ENCODE peak calls at places on chromosomes 16 and 17, in six cellular contexts. One of them, this sample, is unnamed.

GRCh38 chr17:44097110-44097810 is 26.2 kb downstream of the HDAC5 start:
- DNase-seq in activated T-cell treated with anti-CD3 and anti-CD28 coated beads for 1 hour: no peak
- DNase-seq in activated CD4-positive, alpha-beta T cell treated with anti-CD3 and anti-CD28 coated beads, Interleukin-2, amount 10 ng/mL, durations not matched to agents 7 days and 5 days: no peak
- DNase-seq in AG08396: peak; percentile 55
- DNase-seq in fibroblast of villous mesenchyme: peak; percentile 85
- DNase-seq in tibial nerve: no peak
- DNase-seq in this sample: peak; percentile 78

GRCh38 chr16:67879462-67879861 is 5.2 kb upstream of the NRN1L start:
- DNase-seq in fibroblast of villous mesenchyme: no peak
- DNase-seq in tibial nerve: no peak
- DNase-seq in AG08396: no peak
- DNase-seq in activated CD4-positive, alpha-beta T cell treated with anti-CD3 and anti-CD28 coated beads, Interleukin-2, amount 10 ng/mL, durations not matched to agents 7 days and 5 days: no peak
- DNase-seq in activated T-cell treated with anti-CD3 and anti-CD28 coated beads for 1 hour: no peak
- DNase-seq in this sample: no peak

GRCh38 chr16:11255737-11256656 is at the start of gene SOCS1:
- DNase-seq in fibroblast of villous mesenchyme: peak; percentile 91
- DNase-seq in tibial nerve: peak; percentile 78
- DNase-seq in activated T-cell treated with anti-CD3 and anti-CD28 coated beads for 1 hour: peak; percentile 85
- DNase-seq in AG08396: peak; percentile 97
- DNase-seq in activated CD4-positive, alpha-beta T cell treated with anti-CD3 and anti-CD28 coated beads, Interleukin-2, amount 10 ng/mL, durations not matched to agents 7 days and 5 days: peak; percentile 87
- DNase-seq in this sample: peak; percentile 90

GRCh38 chr16:2271848-2272461 is 4.0 kb upstream of the RNPS1 start:
- DNase-seq in fibroblast of villous mesenchyme: no peak
- DNase-seq in AG08396: no peak
- DNase-seq in activated CD4-positive, alpha-beta T cell treated with anti-CD3 and anti-CD28 coated beads, Interleukin-2, amount 10 ng/mL, durations not matched to agents 7 days and 5 days: no peak
- DNase-seq in activated T-cell treated with anti-CD3 and anti-CD28 coated beads for 1 hour: no peak
- DNase-seq in tibial nerve: no peak
- DNase-seq in this sample: no peak

GRCh38 chr16:64304376-64304775 is 817.5 kb downstream of the CDH11 start:
- DNase-seq in fibroblast of villous mesenchyme: no peak
- DNase-seq in AG08396: no peak
- DNase-seq in tibial nerve: no peak
- DNase-seq in activated CD4-positive, alpha-beta T cell treated with anti-CD3 and anti-CD28 coated beads, Interleukin-2, amount 10 ng/mL, durations not matched to agents 7 days and 5 days: no peak
- DNase-seq in activated T-cell treated with anti-CD3 and anti-CD28 coated beads for 1 hour: no peak
- DNase-seq in this sample: no peak

GRCh38 chr17:50954641-50955121 is 88.5 kb upstream of the TOB1 start:
- DNase-seq in activated T-cell treated with anti-CD3 and anti-CD28 coated beads for 1 hour: no peak
- DNase-seq in fibroblast of villous mesenchyme: no peak
- DNase-seq in tibial nerve: no peak
- DNase-seq in activated CD4-positive, alpha-beta T cell treated with anti-CD3 and anti-CD28 coated beads, Interleukin-2, amount 10 ng/mL, durations not matched to agents 7 days and 5 days: no peak
- DNase-seq in AG08396: no peak
- DNase-seq in this sample: no peak

GRCh38 chr17:1222321-1222720 is 42.5 kb upstream of the ABR start:
- DNase-seq in fibroblast of villous mesenchyme: no peak
- DNase-seq in activated T-cell treated with anti-CD3 and anti-CD28 coated beads for 1 hour: no peak
- DNase-seq in AG08396: no peak
- DNase-seq in activated CD4-positive, alpha-beta T cell treated with anti-CD3 and anti-CD28 coated beads, Interleukin-2, amount 10 ng/mL, durations not matched to agents 7 days and 5 days: no peak
- DNase-seq in tibial nerve: no peak
- DNase-seq in this sample: no peak

GRCh38 chr16:67884684-67885083 is at the start of gene NRN1L:
- DNase-seq in activated CD4-positive, alpha-beta T cell treated with anti-CD3 and anti-CD28 coated beads, Interleukin-2, amount 10 ng/mL, durations not matched to agents 7 days and 5 days: no peak
- DNase-seq in AG08396: peak; percentile 98
- DNase-seq in activated T-cell treated with anti-CD3 and anti-CD28 coated beads for 1 hour: no peak
- DNase-seq in fibroblast of villous mesenchyme: peak; percentile 90
- DNase-seq in tibial nerve: peak; percentile 89
- DNase-seq in this sample: peak; percentile 95

GRCh38 chr17:6084226-6085161 is 14.3 kb downstream of the WSCD1 start:
- DNase-seq in activated T-cell treated with anti-CD3 and anti-CD28 coated beads for 1 hour: no peak
- DNase-seq in fibroblast of villous mesenchyme: no peak
- DNase-seq in activated CD4-positive, alpha-beta T cell treated with anti-CD3 and anti-CD28 coated beads, Interleukin-2, amount 10 ng/mL, durations not matched to agents 7 days and 5 days: no peak
- DNase-seq in AG08396: no peak
- DNase-seq in tibial nerve: no peak
- DNase-seq in this sample: no peak

GRCh38 chr16:13907431-13907830 is 12.5 kb upstream of the ERCC4 start:
- DNase-seq in AG08396: no peak
- DNase-seq in activated T-cell treated with anti-CD3 and anti-CD28 coated beads for 1 hour: no peak
- DNase-seq in tibial nerve: no peak
- DNase-seq in activated CD4-positive, alpha-beta T cell treated with anti-CD3 and anti-CD28 coated beads, Interleukin-2, amount 10 ng/mL, durations not matched to agents 7 days and 5 days: no peak
- DNase-seq in fibroblast of villous mesenchyme: no peak
- DNase-seq in this sample: no peak

GRCh38 chr16:1979271-1980025 is 1.8 kb downstream of the NOXO1 start:
- DNase-seq in activated T-cell treated with anti-CD3 and anti-CD28 coated beads for 1 hour: no peak
- DNase-seq in activated CD4-positive, alpha-beta T cell treated with anti-CD3 and anti-CD28 coated beads, Interleukin-2, amount 10 ng/mL, durations not matched to agents 7 days and 5 days: no peak
- DNase-seq in fibroblast of villous mesenchyme: no peak
- DNase-seq in AG08396: no peak
- DNase-seq in tibial nerve: no peak
- DNase-seq in this sample: no peak

GRCh38 chr17:1977583-1978395 is 47.3 kb downstream of the RTN4RL1 start:
- DNase-seq in AG08396: no peak
- DNase-seq in activated T-cell treated with anti-CD3 and anti-CD28 coated beads for 1 hour: no peak
- DNase-seq in fibroblast of villous mesenchyme: no peak
- DNase-seq in activated CD4-positive, alpha-beta T cell treated with anti-CD3 and anti-CD28 coated beads, Interleukin-2, amount 10 ng/mL, durations not matched to agents 7 days and 5 days: peak; percentile 8
- DNase-seq in tibial nerve: no peak
- DNase-seq in this sample: no peak

GRCh38 chr17:77496831-77497577 is 356.2 kb downstream of the SEC14L1 start:
- DNase-seq in AG08396: no peak
- DNase-seq in fibroblast of villous mesenchyme: no peak
- DNase-seq in tibial nerve: peak; percentile 8
- DNase-seq in activated CD4-positive, alpha-beta T cell treated with anti-CD3 and anti-CD28 coated beads, Interleukin-2, amount 10 ng/mL, durations not matched to agents 7 days and 5 days: no peak
- DNase-seq in activated T-cell treated with anti-CD3 and anti-CD28 coated beads for 1 hour: no peak
- DNase-seq in this sample: no peak

GRCh38 chr17:10226930-10227695 is 28.7 kb upstream of the GAS7 start:
- DNase-seq in fibroblast of villous mesenchyme: peak; percentile 56
- DNase-seq in activated T-cell treated with anti-CD3 and anti-CD28 coated beads for 1 hour: peak; percentile 28
- DNase-seq in tibial nerve: no peak
- DNase-seq in AG08396: peak; percentile 21
- DNase-seq in activated CD4-positive, alpha-beta T cell treated with anti-CD3 and anti-CD28 coated beads, Interleukin-2, amount 10 ng/mL, durations not matched to agents 7 days and 5 days: peak; percentile 52
- DNase-seq in this sample: peak; percentile 45